ENCODE peak calls at places on chromosomes 5 and 9, in six cellular contexts. One of them, this sample, is unnamed.

GRCh38 chr9:133163559-133164208 is at the start of gene GBGT1:
- DNase-seq in transverse colon: peak; percentile 72
- DNase-seq in heart left ventricle: peak; percentile 80
- DNase-seq in neuronal stem cell: no peak
- DNase-seq in lower lobe of right lung: peak; percentile 87
- DNase-seq in A549: no peak
- DNase-seq in this sample: peak; percentile 61

GRCh38 chr9:37412431-37413151 is 9.9 kb upstream of the GRHPR start:
- DNase-seq in A549: no peak
- DNase-seq in heart left ventricle: no peak
- DNase-seq in neuronal stem cell: no peak
- DNase-seq in lower lobe of right lung: no peak
- DNase-seq in transverse colon: no peak
- DNase-seq in this sample: no peak

GRCh38 chr5:180259260-180259611 is 32.6 kb downstream of the MAPK9 start:
- DNase-seq in transverse colon: no peak
- DNase-seq in lower lobe of right lung: no peak
- DNase-seq in heart left ventricle: no peak
- DNase-seq in A549: peak; percentile 48
- DNase-seq in neuronal stem cell: no peak
- DNase-seq in this sample: no peak

GRCh38 chr9:136171009-136171800 is 33.7 kb downstream of the LHX3 start:
- DNase-seq in lower lobe of right lung: no peak
- DNase-seq in A549: peak; percentile 28
- DNase-seq in transverse colon: no peak
- DNase-seq in heart left ventricle: no peak
- DNase-seq in neuronal stem cell: peak; percentile 89
- DNase-seq in this sample: no peak

GRCh38 chr5:103902893-103903292 is 340.3 kb upstream of the NUDT12 start:
- DNase-seq in lower lobe of right lung: no peak
- DNase-seq in transverse colon: no peak
- DNase-seq in heart left ventricle: no peak
- DNase-seq in A549: no peak
- DNase-seq in neuronal stem cell: no peak
- DNase-seq in this sample: no peak

GRCh38 chr9:5438301-5439162 is 807 bp upstream of the PLGRKT start:
- DNase-seq in A549: peak; percentile 37
- DNase-seq in heart left ventricle: no peak
- DNase-seq in transverse colon: peak; percentile 34
- DNase-seq in neuronal stem cell: no peak
- DNase-seq in lower lobe of right lung: no peak
- DNase-seq in this sample: peak; percentile 26

GRCh38 chr5:149895416-149896345 is 48.9 kb downstream of the PDE6A start:
- DNase-seq in lower lobe of right lung: no peak
- DNase-seq in A549: no peak
- DNase-seq in heart left ventricle: no peak
- DNase-seq in neuronal stem cell: no peak
- DNase-seq in transverse colon: no peak
- DNase-seq in this sample: no peak

GRCh38 chr5:5581080-5581479 is 158.6 kb downstream of the ICE1 start:
- DNase-seq in heart left ventricle: no peak
- DNase-seq in A549: no peak
- DNase-seq in neuronal stem cell: no peak
- DNase-seq in lower lobe of right lung: no peak
- DNase-seq in transverse colon: no peak
- DNase-seq in this sample: no peak

GRCh38 chr9:2749485-2749884 is 32.2 kb downstream of the KCNV2 start:
- DNase-seq in transverse colon: no peak
- DNase-seq in neuronal stem cell: no peak
- DNase-seq in A549: no peak
- DNase-seq in heart left ventricle: no peak
- DNase-seq in lower lobe of right lung: no peak
- DNase-seq in this sample: no peak

GRCh38 chr5:11251242-11251641 is 490.2 kb upstream of the DAP start:
- DNase-seq in heart left ventricle: no peak
- DNase-seq in lower lobe of right lung: no peak
- DNase-seq in neuronal stem cell: peak; percentile 6
- DNase-seq in transverse colon: no peak
- DNase-seq in A549: no peak
- DNase-seq in this sample: no peak

GRCh38 chr9:108468364-108468763 is 387.4 kb downstream of the ACTL7B start:
- DNase-seq in A549: peak; percentile 44
- DNase-seq in lower lobe of right lung: peak; percentile 57
- DNase-seq in neuronal stem cell: no peak
- DNase-seq in heart left ventricle: no peak
- DNase-seq in transverse colon: peak; percentile 38
- DNase-seq in this sample: peak; percentile 67

GRCh38 chr9:70000481-70000880 is 43.2 kb upstream of the MAMDC2 start:
- DNase-seq in neuronal stem cell: no peak
- DNase-seq in heart left ventricle: no peak
- DNase-seq in transverse colon: no peak
- DNase-seq in lower lobe of right lung: no peak
- DNase-seq in A549: no peak
- DNase-seq in this sample: no peak

GRCh38 chr9:121734465-121734864 is 83.0 kb downstream of the DAB2IP start:
- DNase-seq in transverse colon: no peak
- DNase-seq in A549: no peak
- DNase-seq in heart left ventricle: no peak
- DNase-seq in lower lobe of right lung: no peak
- DNase-seq in neuronal stem cell: no peak
- DNase-seq in this sample: no peak
- H3K4me1 ChIP-seq in transverse colon: peaks cover 51% of the 10 kb centered on the region
- H3K4me1 ChIP-seq in A549: peaks cover 38% of the 10 kb centered on the region
- H3K4me1 ChIP-seq in heart left ventricle: peaks cover 92% of the 10 kb centered on the region
- H3K4me1 ChIP-seq in lower lobe of right lung: peaks cover 89% of the 10 kb centered on the region
- H3K4me1 ChIP-seq in neuronal stem cell: peaks cover 10% of the 10 kb centered on the region
- H3K4me1 ChIP-seq in this sample: peaks cover 60% of the 10 kb centered on the region

GRCh38 chr5:164127527-164127926 is 622.1 kb downstream of the MAT2B start:
- DNase-seq in A549: no peak
- DNase-seq in transverse colon: no peak
- DNase-seq in heart left ventricle: no peak
- DNase-seq in lower lobe of right lung: no peak
- DNase-seq in neuronal stem cell: no peak
- DNase-seq in this sample: no peak

GRCh38 chr5:164137095-164137494 is 631.7 kb downstream of the MAT2B start:
- DNase-seq in lower lobe of right lung: no peak
- DNase-seq in neuronal stem cell: no peak
- DNase-seq in A549: no peak
- DNase-seq in transverse colon: no peak
- DNase-seq in heart left ventricle: no peak
- DNase-seq in this sample: no peak

DNA sequence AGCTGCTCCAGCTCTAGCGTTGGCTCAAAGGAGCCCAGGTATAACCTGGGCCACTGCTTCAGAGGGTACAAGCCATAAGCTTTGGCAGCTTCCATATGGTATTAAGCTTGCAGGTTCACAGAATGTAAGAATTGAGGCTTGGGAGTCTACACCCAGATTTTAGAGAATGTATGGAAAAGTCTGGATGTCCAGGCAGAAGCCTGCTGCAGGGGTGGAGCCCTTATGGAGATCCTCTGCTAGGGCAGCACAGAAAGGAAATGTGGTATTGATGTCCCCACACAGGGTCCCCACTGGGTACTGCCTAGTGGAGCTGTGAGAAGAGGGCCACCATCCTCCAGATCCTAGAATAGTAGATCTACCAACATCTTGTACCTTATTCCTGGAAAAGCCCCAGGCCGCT is 626.9 kb downstream of the MAT2B start:
- DNase-seq in neuronal stem cell: no peak
- DNase-seq in transverse colon: no peak
- DNase-seq in A549: no peak
- DNase-seq in heart left ventricle: no peak
- DNase-seq in lower lobe of right lung: no peak
- DNase-seq in this sample: no peak
- H3K9me3 ChIP-seq in neuronal stem cell: peaks cover 14% of the 10 kb centered on the region
- H3K9me3 ChIP-seq in transverse colon: peaks cover 6% of the 10 kb centered on the region
- H3K9me3 ChIP-seq in A549: peaks cover 4% of the 10 kb centered on the region
- H3K9me3 ChIP-seq in heart left ventricle: no peaks in the 10 kb centered on the region
- H3K9me3 ChIP-seq in lower lobe of right lung: peaks cover 10% of the 10 kb centered on the region
- H3K9me3 ChIP-seq in this sample: no peaks in the 10 kb centered on the region

GRCh38 chr9:131678499-131679111 is 61.3 kb downstream of the RAPGEF1 start:
- DNase-seq in A549: peak; percentile 67
- DNase-seq in transverse colon: peak; percentile 78
- DNase-seq in neuronal stem cell: peak; percentile 9
- DNase-seq in lower lobe of right lung: peak; percentile 67
- DNase-seq in heart left ventricle: peak; percentile 71
- DNase-seq in this sample: peak; percentile 53

GRCh38 chr9:131682261-131682660 is 57.6 kb downstream of the RAPGEF1 start:
- DNase-seq in heart left ventricle: no peak
- DNase-seq in lower lobe of right lung: no peak
- DNase-seq in transverse colon: no peak
- DNase-seq in A549: no peak
- DNase-seq in neuronal stem cell: no peak
- DNase-seq in this sample: no peak

GRCh38 chr9:131677445-131678180 is 62.3 kb downstream of the RAPGEF1 start:
- DNase-seq in neuronal stem cell: no peak
- DNase-seq in heart left ventricle: no peak
- DNase-seq in A549: no peak
- DNase-seq in lower lobe of right lung: no peak
- DNase-seq in transverse colon: peak; percentile 50
- DNase-seq in this sample: no peak

GRCh38 chr9:131677051-131677444 is 62.8 kb downstream of the RAPGEF1 start:
- DNase-seq in lower lobe of right lung: no peak
- DNase-seq in transverse colon: no peak
- DNase-seq in heart left ventricle: no peak
- DNase-seq in A549: no peak
- DNase-seq in neuronal stem cell: no peak
- DNase-seq in this sample: no peak

DNA sequence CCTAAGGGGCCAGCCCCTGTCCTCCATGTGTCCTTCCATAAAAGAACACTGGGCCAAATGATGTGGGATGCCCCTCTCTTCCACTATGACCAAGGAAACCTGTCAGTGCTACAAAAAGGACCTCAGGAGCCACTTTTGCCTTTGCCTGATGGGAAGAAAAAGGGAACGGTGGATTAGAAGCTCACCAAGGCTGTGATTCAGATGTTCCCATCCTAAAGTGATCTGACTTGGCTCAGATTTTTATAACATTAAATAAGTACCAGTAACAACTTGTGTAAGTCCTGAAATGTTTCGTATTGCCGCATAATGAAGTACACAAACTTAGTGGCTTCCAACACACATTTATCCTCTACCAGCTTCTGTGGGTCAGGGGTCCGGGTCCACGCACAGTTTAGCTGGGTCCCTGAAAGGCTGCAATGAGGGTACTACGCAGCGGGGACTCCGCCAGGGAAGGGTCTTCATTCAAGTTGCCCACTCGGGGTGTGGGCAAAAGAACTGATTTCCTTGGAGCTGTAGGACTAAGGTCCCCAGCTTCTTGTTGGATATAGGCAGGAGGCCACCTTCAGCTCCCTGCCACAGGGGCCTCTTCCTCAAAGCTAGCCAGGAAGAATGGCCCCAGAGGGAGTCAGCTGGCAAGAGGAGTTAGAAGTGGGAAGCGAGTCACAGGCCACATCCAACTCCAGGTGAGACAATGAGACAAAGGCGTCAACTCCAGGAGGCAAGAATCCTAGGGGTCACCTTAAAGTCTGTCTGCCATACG is 60.4 kb downstream of the RAPGEF1 start:
- DNase-seq in lower lobe of right lung: no peak
- DNase-seq in transverse colon: no peak
- DNase-seq in heart left ventricle: no peak
- DNase-seq in neuronal stem cell: no peak
- DNase-seq in A549: no peak
- DNase-seq in this sample: no peak
- H3K4me1 ChIP-seq in lower lobe of right lung: peaks cover 71% of the 10 kb centered on the region
- H3K4me1 ChIP-seq in transverse colon: peaks cover 32% of the 10 kb centered on the region
- H3K4me1 ChIP-seq in heart left ventricle: peaks cover 100% of the 10 kb centered on the region
- H3K4me1 ChIP-seq in neuronal stem cell: peaks cover 35% of the 10 kb centered on the region
- H3K4me1 ChIP-seq in A549: peaks cover 38% of the 10 kb centered on the region
- H3K4me1 ChIP-seq in this sample: peaks cover 48% of the 10 kb centered on the region

DNA sequence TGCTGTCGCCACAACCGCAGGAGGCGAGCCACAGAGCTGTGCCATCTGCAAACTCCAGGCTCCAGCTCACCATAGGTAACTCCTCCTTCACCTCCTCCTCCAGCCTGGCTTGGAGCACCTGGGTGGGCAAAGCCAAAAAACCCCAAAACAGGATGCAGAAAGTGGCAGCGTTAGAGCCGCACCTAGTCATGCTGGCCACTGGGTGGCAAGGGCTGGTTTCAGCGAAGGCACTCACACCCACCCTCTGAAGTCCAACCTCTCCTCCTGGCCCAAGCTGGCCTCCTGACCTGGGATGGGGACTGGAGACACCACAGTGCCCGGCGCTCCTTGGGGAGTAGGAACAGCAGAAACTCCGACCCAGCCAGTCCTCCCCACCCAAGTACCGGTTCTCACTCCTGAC is 28.7 kb upstream of the ZNF354B start:
- DNase-seq in neuronal stem cell: no peak
- DNase-seq in heart left ventricle: no peak
- DNase-seq in A549: no peak
- DNase-seq in lower lobe of right lung: no peak
- DNase-seq in transverse colon: no peak
- DNase-seq in this sample: no peak
- H3K9me3 ChIP-seq in neuronal stem cell: peaks cover 3% of the 10 kb centered on the region
- H3K9me3 ChIP-seq in heart left ventricle: no peaks in the 10 kb centered on the region
- H3K9me3 ChIP-seq in A549: peaks cover 12% of the 10 kb centered on the region
- H3K9me3 ChIP-seq in lower lobe of right lung: no peaks in the 10 kb centered on the region
- H3K9me3 ChIP-seq in transverse colon: no peaks in the 10 kb centered on the region
- H3K9me3 ChIP-seq in this sample: no peaks in the 10 kb centered on the region

DNA sequence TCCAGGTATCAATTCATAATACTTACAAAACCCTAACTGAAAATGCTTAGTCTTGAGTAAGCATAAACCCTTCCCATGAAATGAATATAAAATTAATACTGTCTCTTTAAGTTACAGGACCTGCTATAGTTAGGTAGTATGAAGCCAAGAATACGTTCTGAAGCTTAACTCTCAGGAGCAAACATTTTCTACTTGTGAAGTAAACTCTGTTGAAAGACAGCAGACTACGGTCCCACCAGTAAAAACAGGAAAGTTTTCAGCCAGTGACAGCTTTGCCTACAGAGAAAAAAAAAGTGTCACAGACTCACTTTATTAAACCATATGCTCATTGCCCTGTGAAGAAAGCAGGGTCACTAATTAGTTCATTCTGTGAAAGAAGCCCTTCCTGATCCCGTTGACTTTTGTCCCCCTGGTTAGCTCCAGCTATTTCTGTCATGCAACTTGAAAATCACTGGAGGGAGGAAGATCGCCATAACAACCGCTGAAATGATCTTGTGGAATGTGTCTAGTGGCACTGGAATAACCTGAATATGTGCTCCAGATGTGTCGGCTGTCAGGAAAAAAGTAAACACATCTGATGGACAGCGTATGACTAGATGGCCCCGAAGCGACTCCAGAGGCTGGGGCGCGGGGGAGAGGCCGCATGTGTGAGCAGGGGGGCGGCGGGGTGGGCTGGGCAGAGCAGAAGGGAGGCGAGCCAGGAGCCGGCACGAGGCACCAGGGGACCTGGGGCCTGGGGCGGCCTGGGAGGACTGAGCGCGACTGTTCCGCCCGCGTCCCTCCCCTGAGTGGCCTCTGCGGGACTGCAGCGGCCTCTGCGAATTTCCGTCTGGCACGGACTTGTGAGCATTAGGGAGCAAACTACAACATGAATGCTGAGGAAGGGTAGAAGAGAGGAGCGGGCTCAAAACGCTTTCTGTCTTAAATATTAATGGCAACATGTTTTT is 41.9 kb downstream of the BNC2 start:
- DNase-seq in lower lobe of right lung: no peak
- DNase-seq in neuronal stem cell: peak; percentile 79
- DNase-seq in A549: no peak
- DNase-seq in heart left ventricle: peak; percentile 28
- DNase-seq in transverse colon: peak; percentile 18
- DNase-seq in this sample: peak; percentile 42
- H3K4me1 ChIP-seq in lower lobe of right lung: peaks cover 23% of the 10 kb centered on the region
- H3K4me1 ChIP-seq in neuronal stem cell: peaks cover 6% of the 10 kb centered on the region
- H3K4me1 ChIP-seq in A549: peaks cover 6% of the 10 kb centered on the region
- H3K4me1 ChIP-seq in heart left ventricle: peaks cover 16% of the 10 kb centered on the region
- H3K4me1 ChIP-seq in transverse colon: no peaks in the 10 kb centered on the region
- H3K4me1 ChIP-seq in this sample: peaks cover 11% of the 10 kb centered on the region